ENCODE peak calls at places on chromosomes 5 and 9, in five cellular contexts. C is GM23248, E is neural progenitor cell, N is GM23338, O is fibroblast of lung. Q is an unnamed sample.

GRCh38 chr5:55856511-55857246 is 5.5 kb downstream of the IL31RA start:
- DNase-seq in N (no peak), O (no peak), C (no peak), E (no peak), Q (no peak)

GRCh38 chr5:137282216-137282615 is 216.9 kb downstream of the SPOCK1 start:
- DNase-seq in N (no peak), C (no peak), E (no peak), O (no peak), Q (no peak)

GRCh38 chr9:20722221-20722620 is 38.2 kb downstream of the FOCAD start:
- DNase-seq in O (no peak), E (no peak), C (no peak), N (no peak), Q (no peak)

GRCh38 chr9:93223241-93224180 is 39.6 kb downstream of the WNK2 start:
- DNase-seq in E (no peak), O (peak; percentile 70), N (no peak), C (peak; percentile 82), Q (peak; percentile 66)

GRCh38 chr9:4955836-4956235 is 29.2 kb upstream of the JAK2 start:
- DNase-seq in O (no peak), N (no peak), C (peak; percentile 37), E (no peak), Q (no peak)

GRCh38 chr9:131094622-131095021 is 1.7 kb upstream of the AIF1L start:
- DNase-seq in C (peak; percentile 86), E (no peak), N (no peak), O (peak; percentile 77), Q (no peak)

GRCh38 chr5:150595466-150596031 is 44.9 kb upstream of the SYNPO start:
- DNase-seq in O (no peak), N (no peak), E (no peak), C (no peak), Q (no peak)

GRCh38 chr5:134749415-134749814 is 9.2 kb upstream of the DDX46 start:
- DNase-seq in O (no peak), C (no peak), E (peak; percentile 49), N (peak; percentile 80), Q (no peak)

GRCh38 chr9:77793909-77794308 is 145.8 kb upstream of the GNA14 start:
- DNase-seq in C (peak; percentile 79), N (no peak), O (peak; percentile 51), E (no peak), Q (peak; percentile 74)

GRCh38 chr5:135491552-135492318 is 39.6 kb upstream of the TIFAB start:
- DNase-seq in E (peak; percentile 79), N (peak; percentile 77), O (no peak), C (no peak), Q (no peak)

GRCh38 chr9:92590386-92590785 is 54.6 kb upstream of the ECM2 start:
- DNase-seq in C (peak; percentile 62), O (peak; percentile 77), E (no peak), N (no peak), Q (no peak)

GRCh38 chr9:89603629-89604462 is 966 bp upstream of the GADD45G start:
- DNase-seq in N (peak; percentile 98), C (peak; percentile 41), E (peak; percentile 92), O (peak; percentile 40), Q (peak; percentile 57)

GRCh38 chr5:74529101-74529500 is 111.4 kb downstream of the ENC1 start:
- DNase-seq in E (no peak), O (no peak), N (no peak), C (no peak), Q (no peak)

GRCh38 chr9:126618590-126619335 is 5.0 kb downstream of the LMX1B start:
- DNase-seq in C (no peak), E (peak; percentile 69), N (peak; percentile 68), O (no peak), Q (no peak)
- TF ChIP-seq EZH2 in C (no peak), E (peak; percentile 94), N (peak; percentile 76), O (no peak), Q (no peak)

DNA sequence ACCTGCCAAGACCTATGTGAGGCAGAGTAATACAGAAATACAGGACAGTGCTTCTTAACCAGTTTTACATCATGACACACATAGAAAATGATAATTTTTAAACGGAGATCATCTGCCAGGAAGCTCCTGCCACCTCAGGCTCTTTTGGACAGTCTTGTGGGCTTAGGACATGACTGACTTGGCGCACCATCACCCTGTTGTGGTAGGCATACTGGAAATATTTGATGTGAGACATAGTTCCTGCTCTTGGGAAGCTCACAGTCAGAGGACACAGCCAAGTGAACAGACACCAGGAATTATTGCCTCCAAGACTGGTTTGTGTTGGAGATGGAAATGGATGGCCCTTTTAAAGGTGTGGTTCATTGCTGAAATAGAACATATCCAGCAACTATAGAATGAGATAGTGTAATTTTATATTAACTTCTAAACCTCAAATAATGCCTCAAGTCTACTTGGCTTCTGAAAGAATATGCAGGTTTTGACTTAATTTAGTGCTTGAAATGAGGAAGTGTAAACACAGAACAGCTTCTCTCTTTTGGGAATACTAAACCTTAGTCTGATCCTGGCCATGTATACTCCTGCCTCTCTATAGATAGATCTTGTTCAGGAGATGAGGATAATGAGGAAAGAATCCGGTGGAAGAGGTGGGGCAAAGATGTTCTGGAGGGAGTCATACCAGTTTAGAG is 19.7 kb downstream of the CPEB4 start:
- DNase-seq in E (no peak), O (no peak), N (no peak), C (peak; percentile 78), Q (no peak)
- TF ChIP-seq EZH2 in E (no peak), O (no peak), N (no peak), C (no peak), Q (no peak)

DNA sequence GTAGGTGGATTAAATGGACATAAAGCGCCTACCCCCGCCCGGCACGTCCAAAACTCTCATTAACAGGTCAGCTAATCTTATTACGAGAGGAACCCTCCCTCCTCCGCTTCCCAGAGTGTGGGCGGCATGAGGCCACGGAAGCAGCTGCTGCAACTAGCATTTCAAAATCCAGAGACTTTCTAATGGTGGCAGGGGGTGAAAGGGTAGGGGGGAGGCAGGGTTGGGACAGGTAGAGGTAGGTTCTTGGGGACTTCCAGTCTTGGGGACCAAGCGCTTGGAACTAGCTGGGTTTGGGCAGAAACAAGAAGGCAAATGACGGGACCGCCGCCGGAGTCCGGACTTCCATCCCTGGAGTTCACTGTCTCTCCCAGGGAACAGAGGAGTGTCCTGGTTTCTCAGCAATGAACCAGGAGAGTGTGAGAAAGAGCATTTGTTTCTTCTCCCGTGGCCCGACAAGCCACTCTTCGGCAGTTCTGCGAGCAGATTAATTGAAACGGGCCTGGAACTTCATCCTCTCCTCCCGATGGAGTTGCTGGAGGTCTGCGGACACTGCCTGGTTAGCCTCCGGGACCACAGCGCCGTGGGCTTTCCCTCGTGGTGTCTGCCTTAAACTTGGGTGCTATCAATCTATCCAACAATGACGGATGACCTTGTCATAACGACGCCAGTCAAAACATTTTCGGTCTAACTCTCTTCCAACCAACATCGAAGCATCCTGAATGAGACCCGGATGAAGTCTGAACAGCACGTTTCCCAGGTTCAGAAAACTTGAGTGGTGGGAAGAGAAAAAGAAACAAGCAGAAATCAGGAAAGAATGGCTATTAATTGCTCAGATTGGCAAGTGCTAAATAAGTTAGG is 1.6 kb upstream of the PRDM6 start:
- DNase-seq in C (no peak), N (peak; percentile 53), O (no peak), E (peak; percentile 60), Q (no peak)
- TF ChIP-seq EZH2 in C (no peak), N (peak; percentile 95), O (no peak), E (peak; percentile 95), Q (peak; percentile 99)

DNA sequence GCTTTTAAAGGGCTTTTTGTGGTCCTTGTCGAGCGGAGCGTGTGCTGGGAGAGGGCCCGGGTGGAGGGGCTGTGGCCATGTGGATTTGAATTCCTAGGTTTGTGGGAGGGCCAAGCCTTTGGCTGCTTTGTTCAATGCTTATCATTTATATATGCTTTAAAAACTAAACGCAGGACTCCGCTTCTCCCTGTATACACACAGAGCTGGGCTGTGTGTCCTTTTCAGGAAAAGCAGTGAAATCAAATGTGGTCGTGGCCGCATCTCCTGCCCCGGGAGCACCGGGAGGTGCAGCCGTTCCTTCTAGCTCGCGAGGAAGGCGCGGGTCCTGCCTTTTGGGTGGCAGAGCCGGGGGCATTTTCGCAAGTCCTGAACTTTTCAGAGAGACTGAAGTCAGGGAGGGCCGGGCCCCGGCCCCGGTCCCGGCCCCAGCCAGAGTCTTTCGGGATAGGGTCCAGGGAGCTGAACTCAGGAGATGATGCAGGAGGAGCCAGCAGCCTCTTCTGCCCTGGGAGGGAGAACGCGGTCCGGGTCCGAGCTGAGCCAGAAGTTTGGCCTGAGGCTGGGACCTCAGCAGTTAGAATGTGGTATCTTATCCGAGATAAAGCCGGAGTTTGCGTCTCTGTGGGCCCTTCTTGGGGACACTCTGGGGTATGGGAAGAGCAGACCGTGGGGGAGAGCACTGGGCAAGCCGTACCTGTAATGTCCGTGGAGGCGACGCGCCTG is 158.8 kb downstream of the C9orf152 start:
- DNase-seq in C (peak; percentile 66), N (peak; percentile 31), O (peak; percentile 50), E (peak; percentile 38), Q (no peak)
- TF ChIP-seq EZH2 in C (no peak), N (no peak), O (no peak), E (no peak), Q (no peak)

GRCh38 chr5:112412370-112412769 is 6.7 kb downstream of the EPB41L4A start:
- DNase-seq in O (no peak), N (no peak), C (no peak), E (no peak), Q (no peak)

GRCh38 chr5:112415552-112415951 is 3.5 kb downstream of the EPB41L4A start:
- DNase-seq in N (no peak), C (no peak), E (no peak), O (no peak), Q (no peak)

GRCh38 chr5:112413611-112414010 is 5.5 kb downstream of the EPB41L4A start:
- DNase-seq in N (no peak), O (no peak), E (no peak), C (no peak), Q (no peak)

GRCh38 chr5:112407666-112408065 is 11.4 kb downstream of the EPB41L4A start:
- DNase-seq in N (no peak), C (no peak), O (no peak), E (no peak), Q (no peak)

GRCh38 chr5:112411903-112412302 is 7.2 kb downstream of the EPB41L4A start:
- DNase-seq in O (no peak), E (no peak), N (no peak), C (no peak), Q (no peak)
- TF ChIP-seq EZH2 in O (no peak), E (no peak), N (no peak), C (no peak), Q (no peak)